ENCODE peak calls at places on chromosomes 11 and 22, in nine cellular contexts. D is NCI-H345; U is activated gamma-delta T cell treated with Interleukin-2 at 50 U/mL for 16 hours; A is stimulated activated CD8-positive, alpha-beta memory T cell treated with anti-CD3 and anti-CD28 coated beads, Interleukin-15, amount 100 ng/mL, for 1 hour; R is stimulated activated CD4-positive, alpha-beta T cell treated with anti-CD3 and anti-CD28 coated beads, Interleukin-12 subunit alpha, Interleukin-12 subunit beta, amount 100 ng/mL, for 4 hours; W is T follicular helper cell; Z is substantia nigra; H is activated naive CD4-positive, alpha-beta T cell treated with Interleukin-2 at 50 U/mL for 16 hours; I is amniotic stem cell. T is an unnamed sample.

GRCh38 chr22:48908547-48908946 is 919.1 kb downstream of the BRD1 start:
- DNase-seq in D (no peak), U (no peak), A (no peak), R (no peak), W (no peak), Z (no peak), H (no peak), I (no peak), T (no peak)

GRCh38 chr22:48250937-48251530 is 1488.6 kb downstream of the TBC1D22A start:
- DNase-seq in D (no peak), U (no peak), A (no peak), R (no peak), W (no peak), Z (no peak), H (no peak), I (no peak), T (no peak)

GRCh38 chr22:33579448-33580093 is 340.7 kb downstream of the LARGE1 start:
- DNase-seq in D (peak), U (peak), A (peak), R (no peak), W (no peak), Z (peak), H (no peak), I (peak), T (peak)

GRCh38 chr11:86983071-86983488 is 27.9 kb upstream of the FZD4 start:
- DNase-seq in D (no peak), U (no peak), A (no peak), R (no peak), W (no peak), Z (no peak), H (no peak), I (no peak), T (peak)

GRCh38 chr22:16827506-16827905 is 2.3 kb upstream of the XKR3 start:
- DNase-seq in D (no peak), U (no peak), A (no peak), R (no peak), W (no peak), Z (no peak), H (no peak), I (no peak), T (no peak)

GRCh38 chr11:2581151-2581930 is 118.5 kb downstream of the KCNQ1OT1 start:
- DNase-seq in D (no peak), U (no peak), A (no peak), R (no peak), W (no peak), Z (no peak), H (no peak), I (no peak), T (no peak)

GRCh38 chr22:41681616-41682015 is 7.1 kb downstream of the SNU13 start:
- DNase-seq in D (no peak), U (no peak), A (no peak), R (no peak), W (no peak), Z (no peak), H (peak), I (no peak), T (peak)

GRCh38 chr22:42490244-42490832 is 29.3 kb downstream of the RRP7A start:
- DNase-seq in D (no peak), U (no peak), A (no peak), R (no peak), W (no peak), Z (no peak), H (no peak), I (no peak), T (no peak)

GRCh38 chr11:15710593-15711260 is 596.0 kb downstream of the INSC start:
- DNase-seq in D (no peak), U (no peak), A (no peak), R (no peak), W (no peak), Z (no peak), H (no peak), I (no peak), T (no peak)

GRCh38 chr11:68743539-68743938 is 7.8 kb downstream of the TESMIN start:
- DNase-seq in D (no peak), U (no peak), A (no peak), R (no peak), W (no peak), Z (no peak), H (no peak), I (no peak), T (no peak)

GRCh38 chr11:130642994-130643393 is 194.5 kb downstream of the ADAMTS15 start:
- DNase-seq in D (no peak), U (no peak), A (no peak), R (no peak), W (no peak), Z (no peak), H (no peak), I (no peak), T (no peak)

GRCh38 chr11:11169715-11170351 is 183.2 kb downstream of the CSNK2A3 start:
- DNase-seq in D (no peak), U (no peak), A (no peak), R (no peak), W (no peak), Z (no peak), H (no peak), I (no peak), T (no peak)

GRCh38 chr11:110130642-110131238 is 37.5 kb downstream of the ZC3H12C start:
- DNase-seq in D (peak), U (no peak), A (no peak), R (no peak), W (no peak), Z (no peak), H (no peak), I (no peak), T (peak)